ENCODE peak calls at places on chromosome 1, in five cellular contexts. One of them, this sample, is unnamed. For H3K4me1, the result is how much of the 10 kb centered on the place peaks cover.

GRCh38 chr1:188937965-188938551 is 1539.6 kb downstream of the BRINP3 start:
- DNase-seq in SJSA1: no peak
- DNase-seq in tibial nerve: no peak
- DNase-seq in adipocyte: peak
- DNase-seq in left ventricle myocardium inferior: no peak
- DNase-seq in this sample: no peak

GRCh38 chr1:36133484-36133883 is 8.5 kb upstream of the COL8A2 start:
- DNase-seq in SJSA1: peak
- DNase-seq in tibial nerve: no peak
- DNase-seq in adipocyte: peak
- DNase-seq in left ventricle myocardium inferior: peak
- DNase-seq in this sample: peak

GRCh38 chr1:16119926-16120325 is 35.9 kb downstream of the EPHA2 start:
- DNase-seq in SJSA1: no peak
- DNase-seq in tibial nerve: no peak
- DNase-seq in adipocyte: no peak
- DNase-seq in left ventricle myocardium inferior: no peak
- DNase-seq in this sample: no peak

GRCh38 chr1:1153874-1154273 is 19.8 kb upstream of the TTLL10 start:
- DNase-seq in SJSA1: no peak
- DNase-seq in tibial nerve: no peak
- DNase-seq in adipocyte: no peak
- DNase-seq in left ventricle myocardium inferior: no peak
- DNase-seq in this sample: no peak

GRCh38 chr1:145975216-145975615 is 10.7 kb downstream of the POLR3GL start:
- DNase-seq in SJSA1: no peak
- DNase-seq in tibial nerve: no peak
- DNase-seq in adipocyte: no peak
- DNase-seq in left ventricle myocardium inferior: no peak
- DNase-seq in this sample: no peak

GRCh38 chr1:44144962-44145756 is 3.7 kb upstream of the KLF18 start:
- DNase-seq in SJSA1: no peak
- DNase-seq in tibial nerve: no peak
- DNase-seq in adipocyte: no peak
- DNase-seq in left ventricle myocardium inferior: no peak
- DNase-seq in this sample: no peak

GRCh38 chr1:60886793-60887331 is 195.5 kb upstream of the NFIA start:
- DNase-seq in SJSA1: no peak
- DNase-seq in tibial nerve: no peak
- DNase-seq in adipocyte: peak
- DNase-seq in left ventricle myocardium inferior: no peak
- DNase-seq in this sample: no peak

GRCh38 chr1:202014060-202014459 is 3.7 kb downstream of the ELF3 start:
- DNase-seq in SJSA1: no peak
- DNase-seq in tibial nerve: no peak
- DNase-seq in adipocyte: no peak
- DNase-seq in left ventricle myocardium inferior: no peak
- DNase-seq in this sample: no peak

GRCh38 chr1:183807549-183808168 is 2.7 kb downstream of the RGL1 start:
- DNase-seq in SJSA1: no peak
- DNase-seq in tibial nerve: no peak
- DNase-seq in adipocyte: peak
- DNase-seq in left ventricle myocardium inferior: peak
- DNase-seq in this sample: peak

GRCh38 chr1:95223110-95223509 is 10.9 kb upstream of the RWDD3 start:
- DNase-seq in SJSA1: no peak
- DNase-seq in tibial nerve: no peak
- DNase-seq in adipocyte: peak
- DNase-seq in left ventricle myocardium inferior: no peak
- DNase-seq in this sample: peak

DNA sequence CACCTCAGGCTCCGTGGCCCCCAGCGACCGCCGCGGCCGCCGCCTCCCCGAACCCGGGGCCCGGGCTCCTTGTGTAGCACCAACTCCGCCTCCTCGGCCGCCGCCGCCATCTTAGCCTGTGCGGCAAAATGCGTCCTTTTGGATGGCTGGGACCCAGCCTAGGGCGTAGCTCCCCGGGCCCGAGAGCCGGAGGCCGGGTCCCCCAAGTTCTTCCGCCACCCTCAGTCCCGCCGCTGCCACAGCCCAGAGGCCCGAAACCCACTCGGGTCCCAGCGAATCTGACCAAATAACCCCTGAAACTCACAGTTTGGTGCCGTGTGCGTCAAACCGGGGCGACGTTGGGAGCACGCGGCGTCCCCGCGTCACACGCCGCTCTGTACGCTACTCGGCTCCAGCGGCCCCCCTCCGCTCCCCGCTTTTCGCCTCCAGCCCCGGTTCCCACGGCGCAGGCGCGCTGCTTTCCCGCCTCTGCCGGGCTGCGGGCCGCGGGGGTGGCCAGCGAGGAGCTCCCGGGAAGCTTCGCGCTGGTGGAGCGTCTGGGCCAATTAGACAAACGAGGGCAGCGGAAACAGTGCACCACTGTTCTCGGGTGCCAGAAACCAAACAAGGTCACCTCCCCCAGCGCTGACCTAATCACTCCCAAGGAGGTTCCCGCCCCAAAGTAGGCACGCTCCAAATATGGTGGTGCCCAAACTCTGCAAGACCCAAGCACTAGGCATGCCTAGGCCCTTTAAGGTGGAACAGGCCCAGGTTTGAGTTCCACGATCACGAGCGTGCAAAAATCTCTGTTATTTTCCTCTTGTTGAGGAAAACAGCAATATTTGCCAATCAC is at the start of gene ZNF644:
- DNase-seq in SJSA1: peak
- DNase-seq in tibial nerve: peak
- DNase-seq in adipocyte: peak
- DNase-seq in left ventricle myocardium inferior: peak
- DNase-seq in this sample: peak
- H3K4me1 ChIP-seq in SJSA1: under half
- H3K4me1 ChIP-seq in tibial nerve: under half
- H3K4me1 ChIP-seq in adipocyte: under half
- H3K4me1 ChIP-seq in left ventricle myocardium inferior: half or more
- H3K4me1 ChIP-seq in this sample: under half

DNA sequence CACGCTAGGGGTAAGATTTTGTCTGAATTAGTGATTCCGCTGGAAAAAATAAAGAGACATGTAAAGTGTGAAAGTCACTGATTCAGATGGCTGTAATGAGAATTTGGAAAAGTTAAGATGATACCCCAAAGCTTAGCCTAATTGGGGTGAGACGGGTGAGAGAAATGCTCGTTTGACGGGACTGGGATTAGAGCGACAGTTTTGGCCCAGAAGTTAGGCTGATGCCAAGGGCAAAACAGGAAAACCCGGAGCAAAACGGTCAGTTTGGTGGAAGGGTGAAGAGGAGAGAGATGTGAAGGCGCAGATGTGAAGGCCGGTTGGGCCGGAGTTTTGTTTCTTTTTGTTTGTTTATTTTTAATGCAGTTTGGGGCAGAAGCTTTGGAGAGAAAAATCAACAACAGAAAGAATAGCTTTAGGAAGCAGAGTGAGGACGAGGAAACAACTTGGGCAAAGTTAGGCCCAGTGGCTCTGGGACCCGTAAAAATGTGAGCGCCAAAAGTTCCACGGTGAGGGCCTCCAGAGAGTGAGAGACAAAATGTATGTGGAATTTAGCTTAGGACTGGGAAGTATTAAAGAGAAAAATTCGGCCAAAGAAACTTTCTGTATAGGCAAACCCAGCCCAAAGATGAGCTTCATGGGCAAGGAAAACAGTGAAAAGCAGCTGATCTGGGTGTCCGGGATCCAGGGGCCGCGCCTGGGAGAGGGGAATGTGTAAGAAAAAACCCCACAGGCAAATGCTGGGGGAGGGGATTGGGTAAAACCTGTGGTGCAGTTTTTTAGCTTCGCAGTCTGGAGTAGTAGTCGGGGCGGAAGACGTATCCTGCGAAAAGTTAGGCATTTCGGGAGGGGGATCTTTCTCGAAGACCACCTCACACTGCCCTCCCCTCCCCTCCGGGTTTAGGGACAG is 1.2 kb downstream of the DMRTA2 start:
- DNase-seq in SJSA1: no peak
- DNase-seq in tibial nerve: no peak
- DNase-seq in adipocyte: no peak
- DNase-seq in left ventricle myocardium inferior: no peak
- DNase-seq in this sample: no peak
- H3K4me1 ChIP-seq in SJSA1: under half
- H3K4me1 ChIP-seq in tibial nerve: under half
- H3K4me1 ChIP-seq in adipocyte: under half
- H3K4me1 ChIP-seq in left ventricle myocardium inferior: half or more
- H3K4me1 ChIP-seq in this sample: under half

GRCh38 chr1:56019922-56020321 is 559.4 kb downstream of the PLPP3 start:
- DNase-seq in SJSA1: no peak
- DNase-seq in tibial nerve: no peak
- DNase-seq in adipocyte: no peak
- DNase-seq in left ventricle myocardium inferior: no peak
- DNase-seq in this sample: no peak

GRCh38 chr1:56019472-56019871 is 559.9 kb downstream of the PLPP3 start:
- DNase-seq in SJSA1: no peak
- DNase-seq in tibial nerve: no peak
- DNase-seq in adipocyte: no peak
- DNase-seq in left ventricle myocardium inferior: no peak
- DNase-seq in this sample: peak

GRCh38 chr1:56017336-56017735 is 562.0 kb downstream of the PLPP3 start:
- DNase-seq in SJSA1: no peak
- DNase-seq in tibial nerve: no peak
- DNase-seq in adipocyte: no peak
- DNase-seq in left ventricle myocardium inferior: no peak
- DNase-seq in this sample: no peak
- H3K4me1 ChIP-seq in SJSA1: under half
- H3K4me1 ChIP-seq in tibial nerve: under half
- H3K4me1 ChIP-seq in adipocyte: under half
- H3K4me1 ChIP-seq in left ventricle myocardium inferior: under half
- H3K4me1 ChIP-seq in this sample: under half

GRCh38 chr1:23622284-23622683 is 63.0 kb upstream of the ID3 start:
- DNase-seq in SJSA1: no peak
- DNase-seq in tibial nerve: no peak
- DNase-seq in adipocyte: no peak
- DNase-seq in left ventricle myocardium inferior: no peak
- DNase-seq in this sample: no peak
- H3K4me1 ChIP-seq in SJSA1: under half
- H3K4me1 ChIP-seq in tibial nerve: under half
- H3K4me1 ChIP-seq in adipocyte: under half
- H3K4me1 ChIP-seq in left ventricle myocardium inferior: under half
- H3K4me1 ChIP-seq in this sample: under half

GRCh38 chr1:24930703-24931480 is 816 bp upstream of the RUNX3 start:
- DNase-seq in SJSA1: no peak
- DNase-seq in tibial nerve: no peak
- DNase-seq in adipocyte: no peak
- DNase-seq in left ventricle myocardium inferior: no peak
- DNase-seq in this sample: no peak

GRCh38 chr1:24928631-24929090 is 1.4 kb downstream of the RUNX3 start:
- DNase-seq in SJSA1: no peak
- DNase-seq in tibial nerve: no peak
- DNase-seq in adipocyte: peak
- DNase-seq in left ventricle myocardium inferior: no peak
- DNase-seq in this sample: no peak

GRCh38 chr1:24929091-24929875 is 793 bp downstream of the RUNX3 start:
- DNase-seq in SJSA1: no peak
- DNase-seq in tibial nerve: no peak
- DNase-seq in adipocyte: no peak
- DNase-seq in left ventricle myocardium inferior: no peak
- DNase-seq in this sample: no peak

GRCh38 chr1:24931481-24932221 is 1.6 kb upstream of the RUNX3 start:
- DNase-seq in SJSA1: no peak
- DNase-seq in tibial nerve: no peak
- DNase-seq in adipocyte: no peak
- DNase-seq in left ventricle myocardium inferior: no peak
- DNase-seq in this sample: no peak

GRCh38 chr1:24929876-24930702 is at the start of gene RUNX3:
- DNase-seq in SJSA1: peak
- DNase-seq in tibial nerve: no peak
- DNase-seq in adipocyte: no peak
- DNase-seq in left ventricle myocardium inferior: peak
- DNase-seq in this sample: no peak
- H3K4me1 ChIP-seq in SJSA1: under half
- H3K4me1 ChIP-seq in tibial nerve: under half
- H3K4me1 ChIP-seq in adipocyte: under half
- H3K4me1 ChIP-seq in left ventricle myocardium inferior: under half
- H3K4me1 ChIP-seq in this sample: under half

GRCh38 chr1:231337472-231338269 is at the start of gene EXOC8:
- DNase-seq in SJSA1: peak
- DNase-seq in tibial nerve: peak
- DNase-seq in adipocyte: peak
- DNase-seq in left ventricle myocardium inferior: peak
- DNase-seq in this sample: peak
- H3K4me1 ChIP-seq in SJSA1: under half
- H3K4me1 ChIP-seq in tibial nerve: half or more
- H3K4me1 ChIP-seq in adipocyte: half or more
- H3K4me1 ChIP-seq in left ventricle myocardium inferior: half or more
- H3K4me1 ChIP-seq in this sample: under half

This sample was measured in foreskin keratinocyte.